ENCODE peak calls at places on chromosomes 5 and 9, in ten cellular contexts. A is neural crest cell, O is cardiac muscle cell, J is upper lobe of left lung, S is fibroblast of pulmonary artery, Q is bronchial epithelial cell, T is GM23338, I is heart right ventricle, Y is lower leg skin, L is AG09309. Z is an unnamed sample.

GRCh38 chr5:10695055-10695649 is 65.9 kb downstream of the DAP start:
- DNase-seq in A (peak; percentile 53), O (peak; percentile 79), J (peak; percentile 86), S (peak; percentile 75), Q (peak; percentile 62), T (peak; percentile 81), I (peak; percentile 75), Y (no peak), L (no peak), Z (peak; percentile 68)

GRCh38 chr9:131008909-131009618 is at the start of gene LAMC3:
- DNase-seq in A (no peak), O (peak; percentile 70), J (no peak), S (no peak), Q (no peak), T (peak; percentile 78), I (no peak), Y (no peak), L (no peak), Z (peak; percentile 57)

GRCh38 chr5:71483355-71483754 is 27.9 kb downstream of the BDP1 start:
- DNase-seq in A (no peak), O (no peak), J (no peak), S (peak; percentile 75), Q (peak; percentile 95), T (no peak), I (no peak), Y (no peak), L (peak; percentile 13), Z (no peak)

GRCh38 chr9:35754264-35754663 is at the start of gene MSMP:
- DNase-seq in A (no peak), O (no peak), J (no peak), S (no peak), Q (no peak), T (no peak), I (no peak), Y (no peak), L (no peak), Z (no peak)

GRCh38 chr5:177458912-177459350 is 12.3 kb downstream of the PRR7 start:
- DNase-seq in A (no peak), O (no peak), J (no peak), S (no peak), Q (no peak), T (peak; percentile 61), I (no peak), Y (no peak), L (no peak), Z (no peak)

GRCh38 chr9:21711504-21711903 is 90.9 kb upstream of the MTAP start:
- DNase-seq in A (peak; percentile 20), O (no peak), J (no peak), S (peak; percentile 54), Q (peak; percentile 99), T (peak; percentile 48), I (no peak), Y (no peak), L (no peak), Z (no peak)

GRCh38 chr5:9903806-9904205 is 273.7 kb upstream of the TAS2R1 start:
- DNase-seq in A (no peak), O (no peak), J (no peak), S (peak; percentile 57), Q (peak; percentile 18), T (no peak), I (no peak), Y (no peak), L (no peak), Z (no peak)

GRCh38 chr9:134544388-134545212 is 97.0 kb upstream of the COL5A1 start:
- DNase-seq in A (peak; percentile 39), O (peak; percentile 13), J (no peak), S (peak; percentile 77), Q (peak; percentile 8), T (peak; percentile 44), I (no peak), Y (no peak), L (no peak), Z (no peak)

GRCh38 chr5:5980601-5981000 is 397.7 kb downstream of the MED10 start:
- DNase-seq in A (no peak), O (no peak), J (no peak), S (no peak), Q (no peak), T (peak; percentile 4), I (no peak), Y (no peak), L (no peak), Z (no peak)

GRCh38 chr9:124248992-124249391 is 8.8 kb upstream of the NEK6 start:
- DNase-seq in A (no peak), O (no peak), J (no peak), S (no peak), Q (no peak), T (no peak), I (no peak), Y (peak; percentile 63), L (no peak), Z (no peak)

GRCh38 chr5:149948988-149949387 is 4.4 kb upstream of the PDE6A start:
- DNase-seq in A (no peak), O (no peak), J (no peak), S (no peak), Q (peak; percentile 39), T (no peak), I (no peak), Y (no peak), L (no peak), Z (no peak)

GRCh38 chr9:84296146-84296843 is 44.3 kb downstream of the SLC28A3 start:
- DNase-seq in A (no peak), O (no peak), J (peak; percentile 46), S (peak; percentile 64), Q (peak; percentile 85), T (no peak), I (no peak), Y (no peak), L (no peak), Z (no peak)

DNA sequence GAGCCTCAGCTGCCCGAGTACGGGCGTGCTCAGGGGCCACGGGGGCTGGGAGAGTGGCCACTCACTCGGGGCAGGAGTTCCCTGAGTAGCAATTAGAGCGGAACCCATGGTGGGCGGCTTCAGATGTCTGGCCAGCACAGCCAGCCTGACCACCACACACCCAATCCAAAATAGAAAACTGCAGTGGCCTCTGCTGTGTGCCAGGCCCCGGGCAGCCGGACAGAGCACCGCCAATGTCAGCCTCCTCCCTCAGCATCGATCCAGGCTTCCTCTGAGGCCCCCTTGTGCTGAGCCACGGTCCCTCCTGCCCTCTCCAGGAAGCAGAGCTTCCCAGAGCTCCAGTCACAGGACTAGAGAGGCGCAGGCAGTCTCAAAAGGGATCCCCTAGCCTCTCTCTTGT is 2.7 kb downstream of the ADAMTS2 start:
- DNase-seq in A (peak; percentile 25), O (peak; percentile 56), J (no peak), S (peak; percentile 68), Q (no peak), T (peak; percentile 58), I (no peak), Y (no peak), L (peak; percentile 45), Z (peak; percentile 47)
- TF ChIP-seq CTCF in A (peak; percentile 16), O (peak; percentile 70), J (no peak), S (peak; percentile 61), Q (no peak), T (peak; percentile 45), I (peak; percentile 7), Y (no peak), L (peak; percentile 88), Z (no peak)

GRCh38 chr5:109819878-109820277 is 130.2 kb downstream of the MAN2A1 start:
- DNase-seq in A (no peak), O (no peak), J (no peak), S (no peak), Q (no peak), T (peak; percentile 34), I (no peak), Y (no peak), L (no peak), Z (no peak)
- TF ChIP-seq CTCF in A (no peak), O (no peak), J (no peak), S (no peak), Q (no peak), T (peak; percentile 66), I (no peak), Y (no peak), L (no peak), Z (peak; percentile 19)

GRCh38 chr5:122499617-122500016 is 187.6 kb downstream of the SNCAIP start:
- DNase-seq in A (no peak), O (no peak), J (no peak), S (no peak), Q (no peak), T (no peak), I (no peak), Y (no peak), L (no peak), Z (no peak)

GRCh38 chr5:122500245-122501086 is 188.4 kb downstream of the SNCAIP start:
- DNase-seq in A (peak; percentile 45), O (peak; percentile 65), J (peak; percentile 26), S (peak; percentile 73), Q (no peak), T (peak; percentile 91), I (no peak), Y (no peak), L (peak; percentile 24), Z (peak; percentile 56)

GRCh38 chr5:122507045-122507444 is 195.0 kb downstream of the SNCAIP start:
- DNase-seq in A (no peak), O (no peak), J (no peak), S (no peak), Q (no peak), T (no peak), I (no peak), Y (no peak), L (no peak), Z (no peak)

GRCh38 chr5:122498163-122498562 is 186.1 kb downstream of the SNCAIP start:
- DNase-seq in A (peak; percentile 12), O (peak; percentile 52), J (no peak), S (peak; percentile 15), Q (no peak), T (peak; percentile 87), I (no peak), Y (no peak), L (no peak), Z (peak; percentile 24)

GRCh38 chr5:122501087-122501435 is 189.0 kb downstream of the SNCAIP start:
- DNase-seq in A (no peak), O (no peak), J (no peak), S (peak; percentile 36), Q (no peak), T (no peak), I (no peak), Y (no peak), L (no peak), Z (no peak)
- TF ChIP-seq CTCF in A (no peak), O (no peak), J (no peak), S (no peak), Q (no peak), T (no peak), I (no peak), Y (no peak), L (no peak), Z (no peak)

DNA sequence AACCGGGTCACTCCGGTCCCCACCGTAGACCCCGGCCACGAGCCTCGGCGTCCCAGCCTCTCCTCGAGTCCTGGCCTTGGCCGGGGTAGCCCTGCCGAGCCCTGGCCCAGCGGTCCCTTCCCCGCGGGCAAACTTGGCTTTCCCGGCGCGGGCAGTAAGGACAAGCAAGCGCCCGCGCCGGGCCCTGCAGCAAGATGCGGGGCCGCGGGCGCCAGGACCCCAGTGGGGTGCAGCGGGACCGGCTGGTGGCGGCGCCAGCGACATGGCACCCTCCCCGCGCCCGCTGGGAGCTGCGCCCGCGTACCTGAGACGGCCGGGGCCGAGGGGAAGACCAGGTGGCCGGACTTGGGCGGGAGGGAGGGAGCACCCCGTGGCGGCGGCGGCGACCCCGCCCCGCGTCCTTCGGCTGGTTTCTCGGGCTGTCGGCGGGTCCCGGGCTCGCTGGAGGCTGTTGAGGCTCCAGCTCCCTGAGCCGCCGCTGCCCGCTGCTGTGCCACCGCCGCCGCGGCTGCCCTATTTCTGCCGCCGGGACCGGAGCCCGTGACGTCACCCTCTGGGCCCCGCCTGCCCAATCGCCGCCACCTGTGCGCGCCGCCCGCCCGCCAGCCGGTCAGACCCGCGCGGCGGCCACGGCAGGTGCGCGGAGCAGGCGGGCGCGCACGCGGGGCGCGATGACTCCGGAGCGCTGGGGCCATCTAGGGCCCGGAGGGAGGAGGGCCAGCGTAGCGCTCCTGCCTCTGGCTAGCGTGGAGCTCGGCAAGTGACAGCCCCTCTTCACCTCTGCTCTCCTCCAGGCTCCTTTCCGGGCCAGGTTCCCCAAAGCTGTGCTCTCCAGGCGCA is at the start of gene FSTL4:
- DNase-seq in A (peak; percentile 15), O (peak; percentile 56), J (peak; percentile 64), S (no peak), Q (no peak), T (peak; percentile 75), I (no peak), Y (no peak), L (no peak), Z (peak; percentile 25)
- TF ChIP-seq CTCF in A (no peak), O (no peak), J (no peak), S (no peak), Q (peak; percentile 11), T (peak; percentile 3), I (no peak), Y (no peak), L (no peak), Z (no peak)

Z was measured in endothelial cell.